ENCODE peak calls at places on chromosomes 4 and X, in nine cellular contexts. K is A673; G is transverse colon; R is osteocyte; V is B cell; C is CD4-positive, alpha-beta T cell; W is pancreas; T is endothelial cell; Z is Panc1. D is an unnamed sample.

GRCh38 chr4:157425897-157426296 is 205.4 kb downstream of the GRIA2 start:
- DNase-seq in G (no peak), Z (no peak), T (no peak), K (no peak), W (no peak), V (no peak), C (no peak), R (no peak), D (no peak)

GRCh38 chr4:15240764-15241163 is 187.1 kb upstream of the C1QTNF7 start:
- DNase-seq in W (no peak), K (no peak), V (no peak), G (no peak), T (no peak), Z (no peak), C (no peak), R (no peak), D (no peak)

GRCh38 chrX:153441296-153441695 is 4.6 kb downstream of the TREX2 start:
- DNase-seq in R (no peak), T (no peak), Z (no peak), K (no peak), W (no peak), V (no peak), G (no peak), C (no peak), D (no peak)

GRCh38 chrX:72142094-72142843 is 10.6 kb upstream of the RTL5 start:
- DNase-seq in C (no peak), G (no peak), W (no peak), T (no peak), V (peak), R (no peak), Z (no peak), K (no peak), D (no peak)

GRCh38 chr4:61294001-61294400 is 93.9 kb downstream of the ADGRL3 start:
- DNase-seq in K (no peak), G (no peak), C (no peak), W (no peak), T (no peak), V (no peak), R (no peak), Z (no peak), D (no peak)

GRCh38 chr4:62394751-62395150 is 1194.6 kb downstream of the ADGRL3 start:
- DNase-seq in W (no peak), K (no peak), R (no peak), C (no peak), G (no peak), T (no peak), V (no peak), Z (no peak), D (no peak)

GRCh38 chr4:86400216-86400615 is 40.4 kb upstream of the MAPK10 start:
- DNase-seq in W (no peak), G (no peak), Z (no peak), K (no peak), V (no peak), C (no peak), R (no peak), T (no peak), D (no peak)

GRCh38 chrX:13808865-13809264 is 8.0 kb downstream of the GPM6B start:
- DNase-seq in C (no peak), G (no peak), T (no peak), W (no peak), Z (no peak), R (no peak), V (no peak), K (no peak), D (no peak)

GRCh38 chr4:159606835-159607234 is 504.0 kb downstream of the RAPGEF2 start:
- DNase-seq in G (no peak), V (no peak), T (no peak), K (no peak), Z (no peak), W (no peak), R (no peak), C (no peak), D (no peak)

GRCh38 chrX:10350991-10351390 is 194.2 kb downstream of the CLCN4 start:
- DNase-seq in R (no peak), T (no peak), V (no peak), C (no peak), K (no peak), G (no peak), W (no peak), Z (no peak), D (no peak)

GRCh38 chrX:72306851-72307645 is 1.3 kb upstream of the CITED1 start:
- DNase-seq in W (peak), G (peak), V (peak), C (no peak), Z (no peak), T (peak), R (peak), K (peak), D (peak)

GRCh38 chr4:162952232-162952631 is 214.5 kb downstream of the NAF1 start:
- DNase-seq in C (no peak), Z (no peak), R (no peak), W (no peak), V (no peak), G (no peak), K (no peak), T (no peak), D (no peak)

GRCh38 chrX:41553688-41554087 is 106.5 kb downstream of the NYX start:
- DNase-seq in T (no peak), V (no peak), G (no peak), K (no peak), Z (no peak), C (no peak), W (no peak), R (no peak), D (no peak)

GRCh38 chrX:152403515-152403914 is 47.6 kb downstream of the GABRA3 start:
- DNase-seq in V (no peak), R (no peak), Z (no peak), C (no peak), G (no peak), K (no peak), W (no peak), T (no peak), D (no peak)

GRCh38 chrX:36445576-36445975 is 526.0 kb downstream of the CFAP47 start:
- DNase-seq in W (no peak), V (no peak), G (no peak), K (no peak), C (no peak), Z (no peak), R (no peak), T (no peak), D (no peak)

GRCh38 chrX:3638280-3638873 is 75.1 kb downstream of the PRKX start:
- DNase-seq in W (no peak), G (peak), Z (no peak), V (peak), T (peak), R (no peak), C (no peak), K (peak), D (peak)

GRCh38 chr4:16938641-16939040 is 40.2 kb upstream of the LDB2 start:
- DNase-seq in W (no peak), K (no peak), T (no peak), G (no peak), V (no peak), Z (no peak), C (no peak), R (no peak), D (no peak)

GRCh38 chrX:154598656-154599055 is 13.7 kb downstream of the CTAG1A start:
- DNase-seq in K (no peak), R (peak), T (no peak), V (no peak), Z (no peak), C (no peak), G (no peak), W (no peak), D (no peak)

GRCh38 chr4:114115526-114115925 is 136.1 kb upstream of the ARSJ start:
- DNase-seq in Z (no peak), T (no peak), G (no peak), K (no peak), W (no peak), V (no peak), C (no peak), R (no peak), D (no peak)

GRCh38 chr4:160969914-160970313 is 1193.9 kb downstream of the FSTL5 start:
- DNase-seq in T (no peak), G (no peak), V (no peak), C (no peak), R (no peak), K (no peak), Z (no peak), W (no peak), D (no peak)

GRCh38 chr4:183185018-183185417 is 86.0 kb downstream of the WWC2 start:
- DNase-seq in R (no peak), T (no peak), K (no peak), C (no peak), G (no peak), V (no peak), Z (no peak), W (no peak), D (peak)

GRCh38 chr4:53595204-53595603 is 3.9 kb upstream of the LNX1 start:
- DNase-seq in V (no peak), C (no peak), R (no peak), Z (no peak), W (no peak), K (no peak), T (no peak), G (no peak), D (no peak)

GRCh38 chr4:110597582-110597981 is 25.3 kb downstream of the PITX2 start:
- DNase-seq in T (no peak), R (no peak), V (no peak), W (no peak), K (no peak), Z (no peak), G (no peak), C (no peak), D (no peak)

GRCh38 chr4:154119317-154119716 is 330.4 kb upstream of the SFRP2 start:
- DNase-seq in T (no peak), V (no peak), C (no peak), W (no peak), G (no peak), Z (no peak), K (no peak), R (no peak), D (no peak)
- TF ChIP-seq CTCF in T (no peak), V (no peak), C (no peak), W (no peak), G (no peak), Z (no peak), K (no peak), R (no peak), D (no peak)

GRCh38 chr4:172515266-172515879 is 653.2 kb upstream of the GALNT7 start:
- DNase-seq in Z (no peak), V (no peak), K (no peak), G (no peak), C (no peak), R (no peak), W (no peak), T (no peak), D (no peak)
- TF ChIP-seq CTCF in Z (no peak), V (no peak), K (no peak), G (no peak), C (no peak), R (no peak), W (no peak), T (no peak), D (no peak)

DNA sequence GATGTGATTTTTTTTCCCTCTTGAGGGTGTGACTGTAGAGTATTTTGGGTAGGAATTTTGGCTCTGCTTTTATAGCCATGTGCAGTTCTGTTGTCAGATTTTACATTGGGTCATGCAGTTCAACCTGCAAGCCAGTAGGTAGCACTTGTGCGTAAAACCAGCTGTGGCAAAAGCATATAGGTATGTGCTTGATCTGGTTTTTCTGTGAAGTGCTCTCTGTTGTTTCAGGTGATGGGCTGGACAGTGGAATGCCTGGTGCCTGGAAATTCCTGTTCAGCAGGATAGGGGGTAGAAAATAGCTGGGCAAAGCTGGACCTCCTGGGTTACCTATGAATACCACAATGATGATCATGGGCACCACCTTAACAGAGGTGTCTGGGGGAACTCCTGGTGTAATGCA is 584.2 kb upstream of the PCDH10 start:
- DNase-seq in Z (no peak), T (no peak), R (no peak), W (no peak), K (no peak), V (no peak), G (no peak), C (no peak), D (no peak)
- TF ChIP-seq CTCF in Z (peak), T (no peak), R (no peak), W (no peak), K (no peak), V (no peak), G (no peak), C (no peak), D (no peak)

DNA sequence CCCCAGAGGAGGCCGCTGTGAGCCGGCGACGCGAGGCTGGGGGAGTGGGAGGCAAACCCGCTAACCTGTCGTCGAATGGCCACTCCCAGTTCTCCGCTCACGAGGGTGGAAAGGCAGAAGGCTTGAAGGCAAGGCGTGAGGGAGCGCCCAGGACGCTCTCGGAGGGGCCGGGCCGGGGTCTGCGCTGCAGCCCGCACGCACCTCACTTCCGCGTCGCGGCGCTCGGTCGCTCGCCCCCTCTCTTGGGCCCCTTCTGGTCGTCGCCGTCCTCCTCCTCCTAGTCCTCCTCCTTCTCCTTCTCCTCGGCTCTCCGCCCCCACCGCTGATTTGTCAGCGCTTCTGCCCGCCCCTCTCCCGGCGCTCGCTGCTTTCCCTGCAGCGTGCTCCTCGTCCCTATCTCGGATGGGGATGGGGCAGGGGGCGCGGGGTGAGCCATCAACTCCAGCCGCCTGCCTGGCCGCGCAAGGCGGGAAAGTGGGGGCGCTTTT is at the start of gene SNCA:
- DNase-seq in Z (no peak), R (no peak), T (peak), W (peak), C (peak), V (peak), K (peak), G (peak), D (peak)
- TF ChIP-seq CTCF in Z (no peak), R (no peak), T (no peak), W (no peak), C (no peak), V (no peak), K (no peak), G (no peak), D (no peak)

D was measured in activated CD8-positive, alpha-beta T cell treated with anti-CD3 and anti-CD28 coated beads for 36 hours.